ENCODE peak calls at places on chromosomes 13 and 19, in eight cellular contexts. W is H9, C is WTC11, Y is astrocyte of the cerebellum, N is progenitor cell of endocrine pancreas, F is AG20443, Q is nephron progenitor cell, I is fibroblast of gingiva. A is an unnamed sample.

GRCh38 chr19:5706876-5707573 is 12.9 kb downstream of the LONP1 start:
- DNase-seq in W (no peak), C (no peak), Y (no peak), N (no peak), F (no peak), Q (no peak), I (no peak), A (no peak)

GRCh38 chr13:106210327-106210726 is 325.1 kb downstream of the EFNB2 start:
- DNase-seq in W (no peak), C (no peak), Y (no peak), N (no peak), F (no peak), Q (no peak), I (no peak), A (no peak)

GRCh38 chr13:112249644-112250610 is 126.2 kb upstream of the SPACA7 start:
- DNase-seq in W (peak), C (no peak), Y (no peak), N (no peak), F (no peak), Q (no peak), I (no peak), A (no peak)

GRCh38 chr13:44271031-44271433 is 102.6 kb upstream of the SERP2 start:
- DNase-seq in W (no peak), C (no peak), Y (no peak), N (no peak), F (no peak), Q (no peak), I (peak), A (no peak)

GRCh38 chr13:20526664-20527063 is 1.0 kb upstream of the CRYL1 start:
- DNase-seq in W (no peak), C (no peak), Y (no peak), N (no peak), F (no peak), Q (no peak), I (no peak), A (no peak)

GRCh38 chr13:92842145-92842544 is 384.5 kb upstream of the GPC6 start:
- DNase-seq in W (no peak), C (no peak), Y (peak), N (no peak), F (peak), Q (no peak), I (peak), A (no peak)

GRCh38 chr13:35859981-35860380 is 271.2 kb downstream of the DCLK1 start:
- DNase-seq in W (no peak), C (no peak), Y (no peak), N (no peak), F (no peak), Q (no peak), I (no peak), A (no peak)

GRCh38 chr13:109610517-109610916 is 175.9 kb downstream of the IRS2 start:
- DNase-seq in W (peak), C (peak), Y (no peak), N (no peak), F (no peak), Q (peak), I (no peak), A (peak)

GRCh38 chr19:15340086-15340485 is 7.7 kb upstream of the BRD4 start:
- DNase-seq in W (no peak), C (no peak), Y (no peak), N (no peak), F (no peak), Q (no peak), I (no peak), A (no peak)

GRCh38 chr19:3945838-3946237 is 13.0 kb downstream of the NMRK2 start:
- DNase-seq in W (no peak), C (no peak), Y (no peak), N (no peak), F (no peak), Q (no peak), I (no peak), A (no peak)

GRCh38 chr19:30719189-30719990 is 347.2 kb downstream of the ZNF536 start:
- DNase-seq in W (peak), C (peak), Y (no peak), N (peak), F (peak), Q (peak), I (no peak), A (peak)

GRCh38 chr19:55647732-55648656 is at the start of gene CCDC106:
- DNase-seq in W (peak), C (peak), Y (no peak), N (peak), F (peak), Q (peak), I (peak), A (peak)

GRCh38 chr19:14674764-14675163 is at the start of gene ADGRE3:
- DNase-seq in W (no peak), C (no peak), Y (no peak), N (no peak), F (no peak), Q (no peak), I (no peak), A (no peak)

GRCh38 chr13:66635526-66635925 is 594.6 kb downstream of the PCDH9 start:
- DNase-seq in W (no peak), C (no peak), Y (peak), N (no peak), F (peak), Q (no peak), I (peak), A (no peak)

GRCh38 chr13:60163525-60164471 is at the start of gene DIAPH3:
- DNase-seq in W (peak), C (peak), Y (peak), N (peak), F (peak), Q (peak), I (peak), A (peak)

GRCh38 chr13:113349050-113349449 is 14.9 kb downstream of the GRTP1 start:
- DNase-seq in W (no peak), C (no peak), Y (no peak), N (no peak), F (no peak), Q (no peak), I (no peak), A (no peak)

GRCh38 chr19:6113616-6114188 is 3.4 kb upstream of the RFX2 start:
- DNase-seq in W (no peak), C (no peak), Y (no peak), N (no peak), F (peak), Q (no peak), I (no peak), A (no peak)

GRCh38 chr13:50140153-50140552 is 124.9 kb downstream of the KCNRG start:
- DNase-seq in W (no peak), C (no peak), Y (no peak), N (no peak), F (no peak), Q (no peak), I (no peak), A (no peak)

GRCh38 chr13:40345654-40346372 is 320.6 kb downstream of the FOXO1 start:
- DNase-seq in W (peak), C (peak), Y (no peak), N (no peak), F (no peak), Q (no peak), I (no peak), A (no peak)

GRCh38 chr13:50685491-50685890 is 158.0 kb downstream of the DLEU7 start:
- DNase-seq in W (no peak), C (no peak), Y (peak), N (no peak), F (no peak), Q (no peak), I (no peak), A (peak)

GRCh38 chr13:100108913-100109507 is 20.1 kb downstream of the PCCA start:
- DNase-seq in W (no peak), C (no peak), Y (no peak), N (no peak), F (peak), Q (no peak), I (no peak), A (no peak)

GRCh38 chr13:82827704-82828103 is 1054.6 kb downstream of the SLITRK1 start:
- DNase-seq in W (no peak), C (no peak), Y (no peak), N (no peak), F (no peak), Q (no peak), I (no peak), A (no peak)

GRCh38 chr19:4730740-4731171 is 7.1 kb upstream of the DPP9 start:
- DNase-seq in W (peak), C (peak), Y (no peak), N (peak), F (peak), Q (peak), I (no peak), A (peak)

A was measured in iPS-NIHi11.